ENCODE peak calls at places on chromosomes 1 and 21, in nine cellular contexts. One of them, this sample, is unnamed. For H3K4me1, the result is how much of the 10 kb centered on the place peaks cover.

GRCh38 chr1:113835686-113836290 is 23.5 kb upstream of the RSBN1 start:
- DNase-seq in mammary epithelial cell: peak
- DNase-seq in tibial nerve: peak
- DNase-seq in RWPE2: no peak
- DNase-seq in kidney: no peak
- DNase-seq in IMR-90: peak
- DNase-seq in fibroblast of lung: peak
- DNase-seq in astrocyte: peak
- DNase-seq in A549: peak
- DNase-seq in this sample: peak

GRCh38 chr1:12356004-12356890 is 126.4 kb downstream of the VPS13D start:
- DNase-seq in astrocyte: peak
- DNase-seq in tibial nerve: no peak
- DNase-seq in RWPE2: no peak
- DNase-seq in fibroblast of lung: peak
- DNase-seq in A549: peak
- DNase-seq in IMR-90: peak
- DNase-seq in kidney: no peak
- DNase-seq in mammary epithelial cell: no peak
- DNase-seq in this sample: no peak

GRCh38 chr1:58754683-58755467 is 29.0 kb downstream of the JUN start:
- DNase-seq in A549: no peak
- DNase-seq in tibial nerve: no peak
- DNase-seq in IMR-90: no peak
- DNase-seq in fibroblast of lung: no peak
- DNase-seq in RWPE2: no peak
- DNase-seq in kidney: no peak
- DNase-seq in astrocyte: no peak
- DNase-seq in mammary epithelial cell: no peak
- DNase-seq in this sample: no peak

GRCh38 chr1:242691603-242691945 is 167.1 kb upstream of the PLD5 start:
- DNase-seq in fibroblast of lung: no peak
- DNase-seq in IMR-90: no peak
- DNase-seq in kidney: no peak
- DNase-seq in A549: no peak
- DNase-seq in mammary epithelial cell: no peak
- DNase-seq in RWPE2: no peak
- DNase-seq in astrocyte: no peak
- DNase-seq in tibial nerve: no peak
- DNase-seq in this sample: no peak

GRCh38 chr21:34640858-34641257 is 25.9 kb upstream of the RCAN1 start:
- DNase-seq in A549: no peak
- DNase-seq in astrocyte: peak
- DNase-seq in IMR-90: peak
- DNase-seq in RWPE2: no peak
- DNase-seq in fibroblast of lung: peak
- DNase-seq in tibial nerve: no peak
- DNase-seq in mammary epithelial cell: peak
- DNase-seq in kidney: no peak
- DNase-seq in this sample: no peak

GRCh38 chr1:232793944-232794343 is 11.3 kb upstream of the MAP10 start:
- DNase-seq in mammary epithelial cell: peak
- DNase-seq in IMR-90: peak
- DNase-seq in RWPE2: no peak
- DNase-seq in fibroblast of lung: peak
- DNase-seq in tibial nerve: no peak
- DNase-seq in A549: no peak
- DNase-seq in astrocyte: peak
- DNase-seq in kidney: no peak
- DNase-seq in this sample: no peak

GRCh38 chr1:175201061-175201508 is 8.5 kb upstream of the KIAA0040 start:
- DNase-seq in tibial nerve: no peak
- DNase-seq in A549: no peak
- DNase-seq in fibroblast of lung: peak
- DNase-seq in astrocyte: no peak
- DNase-seq in RWPE2: no peak
- DNase-seq in kidney: peak
- DNase-seq in IMR-90: peak
- DNase-seq in mammary epithelial cell: no peak
- DNase-seq in this sample: no peak

GRCh38 chr21:32641715-32642698 is 29.8 kb upstream of the CFAP298 start:
- DNase-seq in IMR-90: no peak
- DNase-seq in tibial nerve: no peak
- DNase-seq in kidney: no peak
- DNase-seq in A549: no peak
- DNase-seq in fibroblast of lung: no peak
- DNase-seq in astrocyte: no peak
- DNase-seq in RWPE2: no peak
- DNase-seq in mammary epithelial cell: no peak
- DNase-seq in this sample: no peak

GRCh38 chr1:36236302-36236701 is 12.1 kb downstream of the THRAP3 start:
- DNase-seq in A549: no peak
- DNase-seq in fibroblast of lung: no peak
- DNase-seq in tibial nerve: no peak
- DNase-seq in astrocyte: no peak
- DNase-seq in mammary epithelial cell: no peak
- DNase-seq in RWPE2: no peak
- DNase-seq in IMR-90: no peak
- DNase-seq in kidney: no peak
- DNase-seq in this sample: no peak

GRCh38 chr1:234697741-234698140 is 87.8 kb upstream of the IRF2BP2 start:
- DNase-seq in mammary epithelial cell: no peak
- DNase-seq in IMR-90: no peak
- DNase-seq in tibial nerve: no peak
- DNase-seq in RWPE2: no peak
- DNase-seq in astrocyte: no peak
- DNase-seq in kidney: no peak
- DNase-seq in fibroblast of lung: no peak
- DNase-seq in A549: no peak
- DNase-seq in this sample: no peak

GRCh38 chr1:223199094-223199647 is 56.1 kb upstream of the TLR5 start:
- DNase-seq in A549: no peak
- DNase-seq in RWPE2: no peak
- DNase-seq in astrocyte: no peak
- DNase-seq in tibial nerve: no peak
- DNase-seq in IMR-90: peak
- DNase-seq in mammary epithelial cell: peak
- DNase-seq in kidney: no peak
- DNase-seq in fibroblast of lung: no peak
- DNase-seq in this sample: no peak

GRCh38 chr1:23148084-23148483 is 20.6 kb downstream of the LUZP1 start:
- DNase-seq in tibial nerve: no peak
- DNase-seq in astrocyte: peak
- DNase-seq in fibroblast of lung: no peak
- DNase-seq in mammary epithelial cell: no peak
- DNase-seq in A549: no peak
- DNase-seq in RWPE2: no peak
- DNase-seq in kidney: no peak
- DNase-seq in IMR-90: no peak
- DNase-seq in this sample: no peak

GRCh38 chr1:66239834-66240233 is 294.1 kb upstream of the SGIP1 start:
- DNase-seq in mammary epithelial cell: no peak
- DNase-seq in fibroblast of lung: no peak
- DNase-seq in tibial nerve: no peak
- DNase-seq in RWPE2: no peak
- DNase-seq in astrocyte: no peak
- DNase-seq in IMR-90: no peak
- DNase-seq in A549: no peak
- DNase-seq in kidney: no peak
- DNase-seq in this sample: peak

GRCh38 chr1:81296584-81296983 is 504.1 kb upstream of the ADGRL2 start:
- DNase-seq in A549: no peak
- DNase-seq in kidney: no peak
- DNase-seq in RWPE2: no peak
- DNase-seq in fibroblast of lung: peak
- DNase-seq in IMR-90: no peak
- DNase-seq in astrocyte: peak
- DNase-seq in mammary epithelial cell: no peak
- DNase-seq in tibial nerve: no peak
- DNase-seq in this sample: no peak

GRCh38 chr1:20787775-20788488 is 825 bp upstream of the HP1BP3 start:
- DNase-seq in astrocyte: peak
- DNase-seq in A549: peak
- DNase-seq in tibial nerve: no peak
- DNase-seq in mammary epithelial cell: no peak
- DNase-seq in IMR-90: peak
- DNase-seq in RWPE2: no peak
- DNase-seq in fibroblast of lung: peak
- DNase-seq in kidney: no peak
- DNase-seq in this sample: no peak

GRCh38 chr1:51976831-51977602 is 13.5 kb downstream of the RAB3B start:
- DNase-seq in tibial nerve: no peak
- DNase-seq in IMR-90: no peak
- DNase-seq in A549: no peak
- DNase-seq in astrocyte: no peak
- DNase-seq in kidney: no peak
- DNase-seq in mammary epithelial cell: no peak
- DNase-seq in RWPE2: no peak
- DNase-seq in fibroblast of lung: no peak
- DNase-seq in this sample: no peak

GRCh38 chr1:33261344-33261743 is 5.1 kb downstream of the ZNF362 start:
- DNase-seq in A549: no peak
- DNase-seq in mammary epithelial cell: no peak
- DNase-seq in tibial nerve: no peak
- DNase-seq in fibroblast of lung: no peak
- DNase-seq in kidney: no peak
- DNase-seq in IMR-90: no peak
- DNase-seq in RWPE2: no peak
- DNase-seq in astrocyte: peak
- DNase-seq in this sample: no peak
- H3K4me1 ChIP-seq in A549: under half
- H3K4me1 ChIP-seq in mammary epithelial cell: under half
- H3K4me1 ChIP-seq in tibial nerve: under half
- H3K4me1 ChIP-seq in fibroblast of lung: under half
- H3K4me1 ChIP-seq in kidney: under half
- H3K4me1 ChIP-seq in IMR-90: under half
- H3K4me1 ChIP-seq in RWPE2: under half
- H3K4me1 ChIP-seq in astrocyte: under half
- H3K4me1 ChIP-seq in this sample: under half

DNA sequence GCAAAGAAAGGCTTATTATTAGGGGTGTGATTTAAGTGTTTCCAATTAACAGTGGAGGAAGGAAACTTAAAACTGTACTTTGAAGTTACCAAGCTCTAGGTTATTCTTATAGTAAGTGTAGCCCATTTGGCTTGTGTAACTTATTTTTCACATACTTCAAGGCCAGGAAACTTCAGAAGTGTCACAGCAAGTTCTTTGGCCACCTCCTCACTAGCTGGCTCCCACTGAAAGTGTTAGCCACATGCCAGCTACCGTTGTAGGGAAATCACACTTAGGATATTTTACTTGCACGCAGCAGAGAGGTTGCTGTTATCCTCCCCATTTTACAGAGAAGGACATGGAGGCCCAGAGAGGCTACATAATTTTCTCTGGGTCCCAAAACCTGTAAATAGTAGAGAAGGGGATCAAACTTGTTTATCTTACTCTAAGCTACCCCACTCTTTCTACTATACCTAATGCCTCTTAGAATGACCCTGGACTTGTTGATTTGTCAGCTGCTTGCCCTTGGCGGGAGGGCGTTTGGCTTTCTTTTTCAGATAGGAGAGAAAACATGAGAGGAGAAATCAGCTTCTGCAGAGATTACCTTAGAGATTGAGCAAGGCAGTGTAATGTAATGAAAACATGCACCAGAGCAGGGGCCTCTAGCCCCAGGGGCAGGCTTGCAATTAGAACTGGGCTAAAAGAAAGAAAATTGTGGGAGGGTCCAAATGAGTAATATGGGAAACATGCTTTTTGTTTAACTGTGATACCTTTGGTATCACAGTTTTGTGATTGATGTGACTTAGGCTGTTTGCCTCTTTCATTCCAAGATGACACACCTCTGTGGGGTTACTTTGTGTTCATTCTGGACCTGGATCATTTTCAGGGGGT is 89.5 kb downstream of the PBX1 start:
- DNase-seq in kidney: no peak
- DNase-seq in A549: no peak
- DNase-seq in astrocyte: peak
- DNase-seq in fibroblast of lung: no peak
- DNase-seq in IMR-90: peak
- DNase-seq in RWPE2: no peak
- DNase-seq in mammary epithelial cell: no peak
- DNase-seq in tibial nerve: no peak
- DNase-seq in this sample: no peak
- H3K4me1 ChIP-seq in kidney: under half
- H3K4me1 ChIP-seq in A549: half or more
- H3K4me1 ChIP-seq in astrocyte: under half
- H3K4me1 ChIP-seq in fibroblast of lung: under half
- H3K4me1 ChIP-seq in IMR-90: under half
- H3K4me1 ChIP-seq in RWPE2: under half
- H3K4me1 ChIP-seq in mammary epithelial cell: under half
- H3K4me1 ChIP-seq in tibial nerve: under half
- H3K4me1 ChIP-seq in this sample: under half

GRCh38 chr1:205313681-205314308 is 7.8 kb downstream of the NUAK2 start:
- DNase-seq in kidney: peak
- DNase-seq in tibial nerve: peak
- DNase-seq in RWPE2: no peak
- DNase-seq in fibroblast of lung: peak
- DNase-seq in astrocyte: peak
- DNase-seq in mammary epithelial cell: no peak
- DNase-seq in A549: no peak
- DNase-seq in IMR-90: peak
- DNase-seq in this sample: peak

GRCh38 chr1:205317311-205317917 is 4.1 kb downstream of the NUAK2 start:
- DNase-seq in RWPE2: peak
- DNase-seq in fibroblast of lung: peak
- DNase-seq in A549: no peak
- DNase-seq in astrocyte: peak
- DNase-seq in mammary epithelial cell: peak
- DNase-seq in tibial nerve: no peak
- DNase-seq in IMR-90: no peak
- DNase-seq in kidney: peak
- DNase-seq in this sample: no peak

GRCh38 chr1:205314986-205315618 is 6.4 kb downstream of the NUAK2 start:
- DNase-seq in fibroblast of lung: no peak
- DNase-seq in tibial nerve: no peak
- DNase-seq in A549: no peak
- DNase-seq in IMR-90: no peak
- DNase-seq in RWPE2: no peak
- DNase-seq in mammary epithelial cell: no peak
- DNase-seq in astrocyte: no peak
- DNase-seq in kidney: no peak
- DNase-seq in this sample: peak

GRCh38 chr1:205318231-205318991 is 3.1 kb downstream of the NUAK2 start:
- DNase-seq in IMR-90: no peak
- DNase-seq in fibroblast of lung: no peak
- DNase-seq in tibial nerve: no peak
- DNase-seq in A549: no peak
- DNase-seq in astrocyte: no peak
- DNase-seq in RWPE2: no peak
- DNase-seq in kidney: no peak
- DNase-seq in mammary epithelial cell: peak
- DNase-seq in this sample: no peak

GRCh38 chr1:205316179-205316578 is 5.4 kb downstream of the NUAK2 start:
- DNase-seq in kidney: no peak
- DNase-seq in IMR-90: no peak
- DNase-seq in astrocyte: no peak
- DNase-seq in fibroblast of lung: no peak
- DNase-seq in mammary epithelial cell: no peak
- DNase-seq in RWPE2: no peak
- DNase-seq in A549: no peak
- DNase-seq in tibial nerve: no peak
- DNase-seq in this sample: no peak
- H3K4me1 ChIP-seq in kidney: half or more
- H3K4me1 ChIP-seq in IMR-90: under half
- H3K4me1 ChIP-seq in astrocyte: half or more
- H3K4me1 ChIP-seq in fibroblast of lung: under half
- H3K4me1 ChIP-seq in mammary epithelial cell: under half
- H3K4me1 ChIP-seq in RWPE2: under half
- H3K4me1 ChIP-seq in A549: half or more
- H3K4me1 ChIP-seq in tibial nerve: half or more
- H3K4me1 ChIP-seq in this sample: half or more

GRCh38 chr1:9825101-9826074 is 1.6 kb upstream of the CLSTN1 start:
- DNase-seq in IMR-90: peak
- DNase-seq in RWPE2: peak
- DNase-seq in astrocyte: peak
- DNase-seq in tibial nerve: peak
- DNase-seq in fibroblast of lung: peak
- DNase-seq in kidney: peak
- DNase-seq in A549: peak
- DNase-seq in mammary epithelial cell: peak
- DNase-seq in this sample: no peak
- H3K4me1 ChIP-seq in IMR-90: under half
- H3K4me1 ChIP-seq in RWPE2: under half
- H3K4me1 ChIP-seq in astrocyte: under half
- H3K4me1 ChIP-seq in tibial nerve: under half
- H3K4me1 ChIP-seq in fibroblast of lung: under half
- H3K4me1 ChIP-seq in kidney: under half
- H3K4me1 ChIP-seq in A549: under half
- H3K4me1 ChIP-seq in mammary epithelial cell: under half
- H3K4me1 ChIP-seq in this sample: under half